ENCODE peak calls at places on chromosome 14, in four cellular contexts. C is left colon, G is NCI-H187, Y is GM12892. I is an unnamed sample.

GRCh38 chr14:104438166-104438887 is 141.2 kb upstream of the C14orf180 start:
- DNase-seq in C (no peak), G (no peak), Y (no peak), I (no peak)

GRCh38 chr14:100611811-100612480 is 24.7 kb upstream of the BEGAIN start:
- DNase-seq in C (peak; percentile 20), G (no peak), Y (no peak), I (no peak)

GRCh38 chr14:98999345-98999744 is 272.7 kb downstream of the BCL11B start:
- DNase-seq in C (no peak), G (no peak), Y (no peak), I (no peak)

GRCh38 chr14:92121670-92122350 is at the start of the genes CPSF2 and NDUFB1:
- DNase-seq in C (peak; percentile 83), G (peak; percentile 91), Y (peak; percentile 93), I (peak; percentile 74)

GRCh38 chr14:80958258-80958657 is 2.8 kb downstream of the TSHR start:
- DNase-seq in C (no peak), G (no peak), Y (no peak), I (no peak)

GRCh38 chr14:68384881-68385280 is 408.0 kb downstream of the ZFP36L1 start:
- DNase-seq in C (no peak), G (no peak), Y (no peak), I (no peak)

GRCh38 chr14:84806627-84807026 is 723.3 kb upstream of the FLRT2 start:
- DNase-seq in C (no peak), G (no peak), Y (no peak), I (no peak)

GRCh38 chr14:22545842-22546721 is 42.9 kb downstream of the DAD1 start:
- DNase-seq in C (no peak), G (no peak), Y (no peak), I (no peak)

GRCh38 chr14:52922059-52922458 is 28.8 kb downstream of the FERMT2 start:
- DNase-seq in C (no peak), G (no peak), Y (no peak), I (no peak)

GRCh38 chr14:94559638-94560290 is 1.5 kb upstream of the SERPINA4 start:
- DNase-seq in C (no peak), G (no peak), Y (no peak), I (no peak)

GRCh38 chr14:75861161-75861621 is 120.6 kb downstream of the TGFB3 start:
- DNase-seq in C (no peak), G (no peak), Y (no peak), I (no peak)

GRCh38 chr14:21428930-21429329 is 27.0 kb downstream of the CHD8 start:
- DNase-seq in C (no peak), G (no peak), Y (no peak), I (no peak)

GRCh38 chr14:42504433-42504832 is 897.8 kb downstream of the LRFN5 start:
- DNase-seq in C (no peak), G (no peak), Y (no peak), I (no peak)

GRCh38 chr14:100841445-100842403 is 15.8 kb downstream of the MEG3 start:
- DNase-seq in C (no peak), G (peak; percentile 10), Y (no peak), I (peak; percentile 81)

GRCh38 chr14:80464531-80465149 is 253.3 kb upstream of the DIO2 start:
- DNase-seq in C (no peak), G (no peak), Y (no peak), I (no peak)

I was measured in NCI-H1930.